ENCODE peak calls at places on chromosomes 4 and X, in eight cellular contexts. One of them, this sample, is unnamed.

GRCh38 chrX:69493193-69493592 is 10.9 kb upstream of the NALF2 start:
- DNase-seq in ureter: no peak
- DNase-seq in DMS153: no peak
- DNase-seq in MCF 10A: peak; percentile 71
- DNase-seq in activated T-cell treated with anti-CD3 and anti-CD28 coated beads, Interleukin-2, amount 50 U/mL, for 48 hours: peak; percentile 58
- DNase-seq in naive thymus-derived CD8-positive, alpha-beta T cell: peak; percentile 14
- DNase-seq in ovary: no peak
- DNase-seq in NCI-H1092: peak; percentile 50
- DNase-seq in this sample: peak; percentile 69

GRCh38 chr4:90121961-90122748 is 5.0 kb upstream of the CCSER1 start:
- DNase-seq in ureter: no peak
- DNase-seq in DMS153: no peak
- DNase-seq in MCF 10A: peak; percentile 81
- DNase-seq in activated T-cell treated with anti-CD3 and anti-CD28 coated beads, Interleukin-2, amount 50 U/mL, for 48 hours: no peak
- DNase-seq in naive thymus-derived CD8-positive, alpha-beta T cell: no peak
- DNase-seq in ovary: no peak
- DNase-seq in NCI-H1092: no peak
- DNase-seq in this sample: peak; percentile 27

GRCh38 chrX:133415276-133416105 is at the start of gene GPC4:
- DNase-seq in ureter: peak; percentile 62
- DNase-seq in DMS153: no peak
- DNase-seq in MCF 10A: peak; percentile 53
- DNase-seq in activated T-cell treated with anti-CD3 and anti-CD28 coated beads, Interleukin-2, amount 50 U/mL, for 48 hours: peak; percentile 18
- DNase-seq in naive thymus-derived CD8-positive, alpha-beta T cell: no peak
- DNase-seq in ovary: peak; percentile 77
- DNase-seq in NCI-H1092: no peak
- DNase-seq in this sample: peak; percentile 82

GRCh38 chr4:17236686-17237085 is 275.2 kb downstream of the QDPR start:
- DNase-seq in ureter: no peak
- DNase-seq in DMS153: no peak
- DNase-seq in MCF 10A: peak; percentile 3
- DNase-seq in activated T-cell treated with anti-CD3 and anti-CD28 coated beads, Interleukin-2, amount 50 U/mL, for 48 hours: no peak
- DNase-seq in naive thymus-derived CD8-positive, alpha-beta T cell: no peak
- DNase-seq in ovary: no peak
- DNase-seq in NCI-H1092: no peak
- DNase-seq in this sample: no peak

GRCh38 chr4:32440391-32440790 is 1720.2 kb downstream of the PCDH7 start:
- DNase-seq in ureter: no peak
- DNase-seq in DMS153: no peak
- DNase-seq in MCF 10A: no peak
- DNase-seq in activated T-cell treated with anti-CD3 and anti-CD28 coated beads, Interleukin-2, amount 50 U/mL, for 48 hours: no peak
- DNase-seq in naive thymus-derived CD8-positive, alpha-beta T cell: no peak
- DNase-seq in ovary: no peak
- DNase-seq in NCI-H1092: no peak
- DNase-seq in this sample: no peak

GRCh38 chr4:87092389-87093141 is 127.9 kb downstream of the KLHL8 start:
- DNase-seq in ureter: peak; percentile 88
- DNase-seq in DMS153: peak; percentile 69
- DNase-seq in MCF 10A: peak; percentile 98
- DNase-seq in activated T-cell treated with anti-CD3 and anti-CD28 coated beads, Interleukin-2, amount 50 U/mL, for 48 hours: no peak
- DNase-seq in naive thymus-derived CD8-positive, alpha-beta T cell: no peak
- DNase-seq in ovary: peak; percentile 53
- DNase-seq in NCI-H1092: peak; percentile 49
- DNase-seq in this sample: peak; percentile 75

GRCh38 chr4:122777846-122778501 is 45.5 kb downstream of the BBS12 start:
- DNase-seq in ureter: no peak
- DNase-seq in DMS153: no peak
- DNase-seq in MCF 10A: peak; percentile 74
- DNase-seq in activated T-cell treated with anti-CD3 and anti-CD28 coated beads, Interleukin-2, amount 50 U/mL, for 48 hours: no peak
- DNase-seq in naive thymus-derived CD8-positive, alpha-beta T cell: no peak
- DNase-seq in ovary: no peak
- DNase-seq in NCI-H1092: no peak
- DNase-seq in this sample: no peak

GRCh38 chr4:41575207-41575606 is 37.2 kb downstream of the LIMCH1 start:
- DNase-seq in ureter: no peak
- DNase-seq in DMS153: no peak
- DNase-seq in MCF 10A: peak; percentile 69
- DNase-seq in activated T-cell treated with anti-CD3 and anti-CD28 coated beads, Interleukin-2, amount 50 U/mL, for 48 hours: no peak
- DNase-seq in naive thymus-derived CD8-positive, alpha-beta T cell: no peak
- DNase-seq in ovary: no peak
- DNase-seq in NCI-H1092: no peak
- DNase-seq in this sample: no peak

GRCh38 chr4:16916719-16917337 is 18.4 kb upstream of the LDB2 start:
- DNase-seq in ureter: no peak
- DNase-seq in DMS153: peak; percentile 1
- DNase-seq in MCF 10A: peak; percentile 81
- DNase-seq in activated T-cell treated with anti-CD3 and anti-CD28 coated beads, Interleukin-2, amount 50 U/mL, for 48 hours: peak; percentile 81
- DNase-seq in naive thymus-derived CD8-positive, alpha-beta T cell: peak; percentile 59
- DNase-seq in ovary: no peak
- DNase-seq in NCI-H1092: no peak
- DNase-seq in this sample: peak; percentile 74

GRCh38 chr4:93203708-93204107 is 624.8 kb upstream of the ATOH1 start:
- DNase-seq in ureter: no peak
- DNase-seq in DMS153: no peak
- DNase-seq in MCF 10A: peak; percentile 0
- DNase-seq in activated T-cell treated with anti-CD3 and anti-CD28 coated beads, Interleukin-2, amount 50 U/mL, for 48 hours: no peak
- DNase-seq in naive thymus-derived CD8-positive, alpha-beta T cell: no peak
- DNase-seq in ovary: no peak
- DNase-seq in NCI-H1092: no peak
- DNase-seq in this sample: no peak

GRCh38 chr4:156290811-156291210 is 337.1 kb upstream of the CTSO start:
- DNase-seq in ureter: no peak
- DNase-seq in DMS153: no peak
- DNase-seq in MCF 10A: no peak
- DNase-seq in activated T-cell treated with anti-CD3 and anti-CD28 coated beads, Interleukin-2, amount 50 U/mL, for 48 hours: no peak
- DNase-seq in naive thymus-derived CD8-positive, alpha-beta T cell: no peak
- DNase-seq in ovary: no peak
- DNase-seq in NCI-H1092: no peak
- DNase-seq in this sample: no peak

GRCh38 chr4:159048166-159048886 is 54.6 kb upstream of the RAPGEF2 start:
- DNase-seq in ureter: no peak
- DNase-seq in DMS153: peak; percentile 67
- DNase-seq in MCF 10A: peak; percentile 76
- DNase-seq in activated T-cell treated with anti-CD3 and anti-CD28 coated beads, Interleukin-2, amount 50 U/mL, for 48 hours: no peak
- DNase-seq in naive thymus-derived CD8-positive, alpha-beta T cell: no peak
- DNase-seq in ovary: peak; percentile 49
- DNase-seq in NCI-H1092: peak; percentile 11
- DNase-seq in this sample: peak; percentile 50

GRCh38 chr4:174365018-174365587 is 81.4 kb downstream of the CEP44 start:
- DNase-seq in ureter: no peak
- DNase-seq in DMS153: no peak
- DNase-seq in MCF 10A: peak; percentile 54
- DNase-seq in activated T-cell treated with anti-CD3 and anti-CD28 coated beads, Interleukin-2, amount 50 U/mL, for 48 hours: no peak
- DNase-seq in naive thymus-derived CD8-positive, alpha-beta T cell: peak; percentile 38
- DNase-seq in ovary: no peak
- DNase-seq in NCI-H1092: peak; percentile 34
- DNase-seq in this sample: peak; percentile 42

GRCh38 chr4:150217192-150217591 is 138.9 kb downstream of the DCLK2 start:
- DNase-seq in ureter: no peak
- DNase-seq in DMS153: peak; percentile 59
- DNase-seq in MCF 10A: peak; percentile 61
- DNase-seq in activated T-cell treated with anti-CD3 and anti-CD28 coated beads, Interleukin-2, amount 50 U/mL, for 48 hours: no peak
- DNase-seq in naive thymus-derived CD8-positive, alpha-beta T cell: no peak
- DNase-seq in ovary: no peak
- DNase-seq in NCI-H1092: peak; percentile 40
- DNase-seq in this sample: no peak

GRCh38 chrX:71178908-71179307 is 34.3 kb downstream of the NLGN3 start:
- DNase-seq in ureter: peak; percentile 60
- DNase-seq in DMS153: peak; percentile 8
- DNase-seq in MCF 10A: peak; percentile 69
- DNase-seq in activated T-cell treated with anti-CD3 and anti-CD28 coated beads, Interleukin-2, amount 50 U/mL, for 48 hours: peak; percentile 53
- DNase-seq in naive thymus-derived CD8-positive, alpha-beta T cell: peak; percentile 41
- DNase-seq in ovary: peak; percentile 46
- DNase-seq in NCI-H1092: peak; percentile 34
- DNase-seq in this sample: peak; percentile 53

GRCh38 chr4:1807258-1807777 is 14.2 kb downstream of the FGFR3 start:
- DNase-seq in ureter: no peak
- DNase-seq in DMS153: no peak
- DNase-seq in MCF 10A: no peak
- DNase-seq in activated T-cell treated with anti-CD3 and anti-CD28 coated beads, Interleukin-2, amount 50 U/mL, for 48 hours: no peak
- DNase-seq in naive thymus-derived CD8-positive, alpha-beta T cell: no peak
- DNase-seq in ovary: no peak
- DNase-seq in NCI-H1092: no peak
- DNase-seq in this sample: no peak

GRCh38 chr4:64341711-64342110 is 67.5 kb downstream of the TECRL start:
- DNase-seq in ureter: no peak
- DNase-seq in DMS153: no peak
- DNase-seq in MCF 10A: no peak
- DNase-seq in activated T-cell treated with anti-CD3 and anti-CD28 coated beads, Interleukin-2, amount 50 U/mL, for 48 hours: no peak
- DNase-seq in naive thymus-derived CD8-positive, alpha-beta T cell: no peak
- DNase-seq in ovary: no peak
- DNase-seq in NCI-H1092: peak; percentile 7
- DNase-seq in this sample: no peak

GRCh38 chrX:36930491-36930890 is 77.7 kb upstream of the FAM47C start:
- DNase-seq in ureter: no peak
- DNase-seq in DMS153: no peak
- DNase-seq in MCF 10A: no peak
- DNase-seq in activated T-cell treated with anti-CD3 and anti-CD28 coated beads, Interleukin-2, amount 50 U/mL, for 48 hours: no peak
- DNase-seq in naive thymus-derived CD8-positive, alpha-beta T cell: no peak
- DNase-seq in ovary: no peak
- DNase-seq in NCI-H1092: no peak
- DNase-seq in this sample: no peak

GRCh38 chr4:138981930-138982390 is 33.6 kb upstream of the NOCT start:
- DNase-seq in ureter: peak; percentile 54
- DNase-seq in DMS153: no peak
- DNase-seq in MCF 10A: peak; percentile 69
- DNase-seq in activated T-cell treated with anti-CD3 and anti-CD28 coated beads, Interleukin-2, amount 50 U/mL, for 48 hours: no peak
- DNase-seq in naive thymus-derived CD8-positive, alpha-beta T cell: no peak
- DNase-seq in ovary: no peak
- DNase-seq in NCI-H1092: no peak
- DNase-seq in this sample: peak; percentile 6

GRCh38 chr4:109412805-109413204 is 20.8 kb upstream of the SEC24B start:
- DNase-seq in ureter: no peak
- DNase-seq in DMS153: no peak
- DNase-seq in MCF 10A: no peak
- DNase-seq in activated T-cell treated with anti-CD3 and anti-CD28 coated beads, Interleukin-2, amount 50 U/mL, for 48 hours: no peak
- DNase-seq in naive thymus-derived CD8-positive, alpha-beta T cell: no peak
- DNase-seq in ovary: no peak
- DNase-seq in NCI-H1092: no peak
- DNase-seq in this sample: no peak

GRCh38 chrX:154730271-154730883 is 20.5 kb downstream of the GAB3 start:
- DNase-seq in ureter: peak; percentile 55
- DNase-seq in DMS153: no peak
- DNase-seq in MCF 10A: peak; percentile 93
- DNase-seq in activated T-cell treated with anti-CD3 and anti-CD28 coated beads, Interleukin-2, amount 50 U/mL, for 48 hours: no peak
- DNase-seq in naive thymus-derived CD8-positive, alpha-beta T cell: no peak
- DNase-seq in ovary: peak; percentile 22
- DNase-seq in NCI-H1092: no peak
- DNase-seq in this sample: no peak

GRCh38 chrX:30593435-30594200 is 16.1 kb upstream of the TASL start:
- DNase-seq in ureter: no peak
- DNase-seq in DMS153: no peak
- DNase-seq in MCF 10A: peak; percentile 22
- DNase-seq in activated T-cell treated with anti-CD3 and anti-CD28 coated beads, Interleukin-2, amount 50 U/mL, for 48 hours: no peak
- DNase-seq in naive thymus-derived CD8-positive, alpha-beta T cell: peak; percentile 11
- DNase-seq in ovary: no peak
- DNase-seq in NCI-H1092: no peak
- DNase-seq in this sample: peak; percentile 70

GRCh38 chr4:73599182-73599581 is 21.1 kb downstream of the RASSF6 start:
- DNase-seq in ureter: no peak
- DNase-seq in DMS153: no peak
- DNase-seq in MCF 10A: peak; percentile 87
- DNase-seq in activated T-cell treated with anti-CD3 and anti-CD28 coated beads, Interleukin-2, amount 50 U/mL, for 48 hours: no peak
- DNase-seq in naive thymus-derived CD8-positive, alpha-beta T cell: no peak
- DNase-seq in ovary: peak; percentile 22
- DNase-seq in NCI-H1092: no peak
- DNase-seq in this sample: peak; percentile 67

GRCh38 chr4:156894234-156894633 is 77.4 kb downstream of the PDGFC start:
- DNase-seq in ureter: no peak
- DNase-seq in DMS153: no peak
- DNase-seq in MCF 10A: no peak
- DNase-seq in activated T-cell treated with anti-CD3 and anti-CD28 coated beads, Interleukin-2, amount 50 U/mL, for 48 hours: no peak
- DNase-seq in naive thymus-derived CD8-positive, alpha-beta T cell: no peak
- DNase-seq in ovary: no peak
- DNase-seq in NCI-H1092: no peak
- DNase-seq in this sample: no peak

GRCh38 chrX:44997282-44997813 is 124.4 kb downstream of the KDM6A start:
- DNase-seq in ureter: no peak
- DNase-seq in DMS153: no peak
- DNase-seq in MCF 10A: no peak
- DNase-seq in activated T-cell treated with anti-CD3 and anti-CD28 coated beads, Interleukin-2, amount 50 U/mL, for 48 hours: no peak
- DNase-seq in naive thymus-derived CD8-positive, alpha-beta T cell: no peak
- DNase-seq in ovary: no peak
- DNase-seq in NCI-H1092: no peak
- DNase-seq in this sample: no peak

GRCh38 chr4:7964459-7964858 is 24.8 kb upstream of the AFAP1 start:
- DNase-seq in ureter: no peak
- DNase-seq in DMS153: no peak
- DNase-seq in MCF 10A: no peak
- DNase-seq in activated T-cell treated with anti-CD3 and anti-CD28 coated beads, Interleukin-2, amount 50 U/mL, for 48 hours: peak; percentile 48
- DNase-seq in naive thymus-derived CD8-positive, alpha-beta T cell: no peak
- DNase-seq in ovary: no peak
- DNase-seq in NCI-H1092: no peak
- DNase-seq in this sample: no peak

GRCh38 chrX:30971761-30972603 is 82.9 kb upstream of the TAB3 start:
- DNase-seq in ureter: peak; percentile 44
- DNase-seq in DMS153: no peak
- DNase-seq in MCF 10A: peak; percentile 46
- DNase-seq in activated T-cell treated with anti-CD3 and anti-CD28 coated beads, Interleukin-2, amount 50 U/mL, for 48 hours: no peak
- DNase-seq in naive thymus-derived CD8-positive, alpha-beta T cell: peak; percentile 6
- DNase-seq in ovary: no peak
- DNase-seq in NCI-H1092: peak; percentile 39
- DNase-seq in this sample: peak; percentile 36

GRCh38 chrX:44415639-44416386 is 72.3 kb upstream of the EFHC2 start:
- DNase-seq in ureter: no peak
- DNase-seq in DMS153: no peak
- DNase-seq in MCF 10A: peak; percentile 64
- DNase-seq in activated T-cell treated with anti-CD3 and anti-CD28 coated beads, Interleukin-2, amount 50 U/mL, for 48 hours: no peak
- DNase-seq in naive thymus-derived CD8-positive, alpha-beta T cell: no peak
- DNase-seq in ovary: no peak
- DNase-seq in NCI-H1092: no peak
- DNase-seq in this sample: no peak

GRCh38 chr4:85793256-85793655 is 318.3 kb downstream of the ARHGAP24 start:
- DNase-seq in ureter: no peak
- DNase-seq in DMS153: no peak
- DNase-seq in MCF 10A: no peak
- DNase-seq in activated T-cell treated with anti-CD3 and anti-CD28 coated beads, Interleukin-2, amount 50 U/mL, for 48 hours: no peak
- DNase-seq in naive thymus-derived CD8-positive, alpha-beta T cell: no peak
- DNase-seq in ovary: no peak
- DNase-seq in NCI-H1092: no peak
- DNase-seq in this sample: no peak

GRCh38 chr4:123856689-123857545 is 460.3 kb downstream of the SPRY1 start:
- DNase-seq in ureter: no peak
- DNase-seq in DMS153: peak; percentile 63
- DNase-seq in MCF 10A: no peak
- DNase-seq in activated T-cell treated with anti-CD3 and anti-CD28 coated beads, Interleukin-2, amount 50 U/mL, for 48 hours: no peak
- DNase-seq in naive thymus-derived CD8-positive, alpha-beta T cell: no peak
- DNase-seq in ovary: peak; percentile 60
- DNase-seq in NCI-H1092: no peak
- DNase-seq in this sample: no peak